ENCODE peak calls at places on chromosome 11, in nine cellular contexts. U is NAMALWA; J is IMR-90; P is MV-4-11; N is activated T-cell treated with anti-CD3 and anti-CD28 coated beads for 4 hours; A is left ventricle myocardium inferior; Q is stimulated activated CD8-positive, alpha-beta memory T cell treated with anti-CD3 and anti-CD28 coated beads, Interleukin-15, amount 100 ng/mL, for 1 hour; I is left cardiac atrium; E is H4. F is an unnamed sample.

GRCh38 chr11:4441500-4441899 is 7.6 kb upstream of the OR52K2 start:
- DNase-seq in U (no peak), J (no peak), P (peak), N (no peak), A (no peak), Q (no peak), I (no peak), E (no peak), F (no peak)

GRCh38 chr11:119148855-119149370 is at the start of gene ABCG4:
- DNase-seq in U (no peak), J (no peak), P (no peak), N (no peak), A (peak), Q (no peak), I (peak), E (no peak), F (peak)

GRCh38 chr11:33476945-33477584 is 219.9 kb downstream of the HIPK3 start:
- DNase-seq in U (no peak), J (peak), P (no peak), N (no peak), A (no peak), Q (no peak), I (no peak), E (no peak), F (no peak)

GRCh38 chr11:72676874-72677341 is 2.7 kb upstream of the PDE2A start:
- DNase-seq in U (peak), J (peak), P (peak), N (peak), A (peak), Q (peak), I (peak), E (no peak), F (peak)

GRCh38 chr11:38791346-38791961 is 2193.4 kb upstream of the RAG2 start:
- DNase-seq in U (peak), J (peak), P (peak), N (no peak), A (no peak), Q (no peak), I (no peak), E (peak), F (no peak)

GRCh38 chr11:96464695-96465307 is 75.0 kb downstream of the JRKL start:
- DNase-seq in U (peak), J (peak), P (peak), N (no peak), A (no peak), Q (no peak), I (no peak), E (peak), F (no peak)

GRCh38 chr11:132496341-132496740 is 1036.0 kb downstream of the OPCML start:
- DNase-seq in U (no peak), J (no peak), P (no peak), N (no peak), A (no peak), Q (no peak), I (peak), E (peak), F (peak)

GRCh38 chr11:129933866-129934265 is 38.5 kb upstream of the NFRKB start:
- DNase-seq in U (no peak), J (no peak), P (no peak), N (no peak), A (no peak), Q (no peak), I (no peak), E (no peak), F (no peak)

GRCh38 chr11:69966910-69967309 is 111.2 kb upstream of the ANO1 start:
- DNase-seq in U (no peak), J (no peak), P (no peak), N (no peak), A (no peak), Q (no peak), I (no peak), E (no peak), F (no peak)

F was measured in right cardiac atrium.